ENCODE peak calls at places on chromosome 7, in nine cellular contexts. O is HEK293T; K is cardiac fibroblast; E is stimulated activated CD8-positive, alpha-beta memory T cell treated with anti-CD3 and anti-CD28 coated beads, Interleukin-7, amount 100 ng/mL, for 1 hour; I is AG08396; H is SW480; M is GM20000; V is activated CD4-positive, alpha-beta T cell treated with anti-CD3 and anti-CD28 coated beads, Interleukin-2, amount 50 U/mL, for 24 hours; W is trophoblast cell. T is an unnamed sample.

GRCh38 chr7:85074992-85075391 is 111.9 kb downstream of the SEMA3D start:
- DNase-seq in W (no peak), I (no peak), M (no peak), V (no peak), E (no peak), O (no peak), K (no peak), H (no peak), T (no peak)

GRCh38 chr7:99021941-99022560 is 121.9 kb downstream of the SMURF1 start:
- DNase-seq in M (no peak), E (no peak), O (no peak), W (no peak), K (peak; percentile 40), H (no peak), I (no peak), V (no peak), T (no peak)

GRCh38 chr7:150332852-150333635 is 8.4 kb downstream of the RARRES2 start:
- DNase-seq in K (no peak), W (no peak), E (no peak), V (no peak), I (no peak), O (peak; percentile 6), H (no peak), M (no peak), T (no peak)

GRCh38 chr7:53245721-53246120 is 210.3 kb downstream of the POM121L12 start:
- DNase-seq in I (no peak), E (no peak), V (no peak), M (no peak), K (no peak), O (no peak), H (no peak), W (no peak), T (no peak)

GRCh38 chr7:2689951-2690705 is 2.1 kb downstream of the AMZ1 start:
- DNase-seq in H (no peak), V (no peak), M (no peak), I (no peak), O (no peak), W (peak; percentile 92), E (no peak), K (peak; percentile 46), T (peak; percentile 52)

GRCh38 chr7:140231779-140232491 is 55.2 kb upstream of the KDM7A start:
- DNase-seq in V (no peak), O (no peak), H (peak; percentile 98), M (no peak), W (peak; percentile 21), K (no peak), I (no peak), E (no peak), T (no peak)

GRCh38 chr7:114152314-114152938 is 233.6 kb upstream of the PPP1R3A start:
- DNase-seq in I (no peak), V (no peak), M (no peak), W (no peak), K (no peak), E (no peak), O (no peak), H (no peak), T (no peak)

GRCh38 chr7:4245866-4246470 is 436.1 kb upstream of the FOXK1 start:
- DNase-seq in E (no peak), O (no peak), W (peak; percentile 99), M (no peak), V (no peak), K (no peak), I (no peak), H (no peak), T (no peak)

GRCh38 chr7:45402480-45403218 is 171.5 kb upstream of the ADCY1 start:
- DNase-seq in O (no peak), H (peak; percentile 63), V (no peak), E (no peak), K (peak; percentile 55), I (peak; percentile 60), W (peak; percentile 21), M (no peak), T (no peak)

GRCh38 chr7:112892263-112892662 is 102.1 kb upstream of the TMEM168 start:
- DNase-seq in M (no peak), K (peak; percentile 65), V (no peak), E (no peak), O (no peak), W (peak; percentile 8), I (no peak), H (no peak), T (no peak)

GRCh38 chr7:26117142-26117807 is 34.7 kb upstream of the NFE2L3 start:
- DNase-seq in I (no peak), M (no peak), V (no peak), W (no peak), H (peak; percentile 63), K (no peak), O (peak; percentile 46), E (no peak), T (peak; percentile 72)